ENCODE peak calls at places on chromosome 7, in seven cellular contexts. Y is tibial artery; H is CD8-positive, alpha-beta memory T cell; T is PC-3; V is dorsolateral prefrontal cortex; Q is neural progenitor cell; C is sigmoid colon. D is an unnamed sample.

GRCh38 chr7:148547946-148548345 is 42.6 kb upstream of the C7orf33 start:
- DNase-seq in Y (no peak), H (no peak), T (no peak), V (no peak), Q (no peak), C (no peak), D (no peak)

GRCh38 chr7:42691030-42691639 is 220.7 kb downstream of the C7orf25 start:
- DNase-seq in Y (no peak), H (no peak), T (peak; percentile 73), V (no peak), Q (peak; percentile 79), C (no peak), D (peak; percentile 6)

GRCh38 chr7:66238712-66239466 is 33.8 kb downstream of the TPST1 start:
- DNase-seq in Y (no peak), H (no peak), T (no peak), V (no peak), Q (no peak), C (no peak), D (no peak)

GRCh38 chr7:13117103-13117502 is 429.7 kb downstream of the ARL4A start:
- DNase-seq in Y (no peak), H (no peak), T (peak; percentile 57), V (no peak), Q (peak; percentile 16), C (no peak), D (peak; percentile 29)

GRCh38 chr7:73329861-73330581 is 2.1 kb downstream of the FKBP6 start:
- DNase-seq in Y (no peak), H (no peak), T (no peak), V (no peak), Q (no peak), C (no peak), D (no peak)

GRCh38 chr7:5455581-5456222 is 32.1 kb upstream of the TNRC18 start:
- DNase-seq in Y (no peak), H (no peak), T (no peak), V (no peak), Q (no peak), C (no peak), D (no peak)

GRCh38 chr7:22563621-22564241 is 63.7 kb upstream of the STEAP1B start:
- DNase-seq in Y (no peak), H (no peak), T (peak; percentile 9), V (no peak), Q (peak; percentile 36), C (no peak), D (no peak)

GRCh38 chr7:128053023-128053422 is 21.8 kb upstream of the LRRC4 start:
- DNase-seq in Y (no peak), H (no peak), T (peak; percentile 25), V (no peak), Q (no peak), C (no peak), D (no peak)

GRCh38 chr7:38171558-38172403 is 6.3 kb upstream of the STARD3NL start:
- DNase-seq in Y (no peak), H (no peak), T (no peak), V (no peak), Q (no peak), C (no peak), D (no peak)

GRCh38 chr7:150383710-150384397 is 4.7 kb downstream of the ZNF775 start:
- DNase-seq in Y (peak; percentile 54), H (no peak), T (no peak), V (peak; percentile 95), Q (peak; percentile 98), C (peak; percentile 83), D (no peak)

GRCh38 chr7:154927624-154928125 is 75.2 kb downstream of the PAXIP1 start:
- DNase-seq in Y (peak; percentile 81), H (peak; percentile 67), T (peak; percentile 83), V (no peak), Q (peak; percentile 86), C (peak; percentile 89), D (peak; percentile 91)

GRCh38 chr7:47379629-47380324 is 202.1 kb downstream of the TNS3 start:
- DNase-seq in Y (peak; percentile 75), H (no peak), T (peak; percentile 83), V (peak; percentile 75), Q (peak; percentile 47), C (peak; percentile 73), D (peak; percentile 31)

GRCh38 chr7:66419210-66419609 is 209.5 kb upstream of the KCTD7 start:
- DNase-seq in Y (no peak), H (no peak), T (no peak), V (no peak), Q (no peak), C (no peak), D (no peak)

GRCh38 chr7:83162402-83163256 is at the start of gene PCLO:
- DNase-seq in Y (no peak), H (no peak), T (peak; percentile 96), V (peak; percentile 88), Q (peak; percentile 97), C (peak; percentile 61), D (peak; percentile 92)

GRCh38 chr7:157496426-157497275 is 159.8 kb downstream of the DNAJB6 start:
- DNase-seq in Y (no peak), H (no peak), T (no peak), V (no peak), Q (no peak), C (peak; percentile 27), D (no peak)

GRCh38 chr7:150976529-150977381 is 1.4 kb downstream of the KCNH2 start:
- DNase-seq in Y (no peak), H (no peak), T (no peak), V (no peak), Q (peak; percentile 50), C (no peak), D (no peak)

GRCh38 chr7:158512869-158513268 is 74.8 kb downstream of the PTPRN2 start:
- DNase-seq in Y (no peak), H (no peak), T (no peak), V (no peak), Q (no peak), C (no peak), D (no peak)

DNA sequence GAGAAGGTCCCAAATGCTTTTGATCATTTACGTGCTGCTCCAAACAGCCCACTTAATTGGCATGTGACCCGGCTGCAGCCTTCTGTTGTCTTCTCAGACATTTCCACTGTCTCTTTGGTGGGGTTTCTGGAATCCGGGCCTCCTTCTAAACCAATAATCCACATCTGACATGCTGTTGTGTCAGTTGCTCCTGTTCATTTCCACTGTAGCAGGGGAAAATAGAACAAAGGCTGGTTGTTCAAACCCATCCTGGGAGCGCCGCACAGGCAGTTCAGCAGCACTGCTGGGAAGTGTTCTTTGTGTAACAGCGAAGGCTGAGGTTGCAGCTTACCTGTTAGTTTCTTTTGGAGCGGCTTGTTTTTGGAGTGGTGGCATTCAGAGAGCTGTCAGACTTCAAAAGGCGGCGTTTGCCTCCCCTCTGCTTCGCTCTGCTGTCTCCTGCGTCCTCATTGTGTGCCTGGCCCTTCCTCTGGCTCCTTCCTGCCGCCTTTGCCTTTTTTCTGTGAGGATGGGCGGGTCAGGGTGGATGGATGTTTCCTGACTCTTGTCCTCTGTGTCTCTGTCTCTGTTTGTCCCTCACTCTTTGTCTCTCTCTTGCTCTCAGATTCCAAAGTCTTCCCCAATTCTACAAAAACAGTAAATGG is 149.5 kb downstream of the SNX10 start:
- DNase-seq in Y (no peak), H (no peak), T (no peak), V (no peak), Q (peak; percentile 64), C (no peak), D (no peak)
- H3K27ac ChIP-seq in Y (no peak overlapping the region), H (no peak overlapping the region), T (no peak overlapping the region), V (no peak overlapping the region), Q (peak overlapping the region; percentile 42), C (no peak overlapping the region), D (no peak overlapping the region)

GRCh38 chr7:143013897-143014296 is 13.0 kb downstream of the OR9A2 start:
- DNase-seq in Y (no peak), H (no peak), T (peak; percentile 73), V (no peak), Q (no peak), C (no peak), D (no peak)
- H3K27ac ChIP-seq in Y (no peak overlapping the region), H (no peak overlapping the region), T (no peak overlapping the region), V (peak overlapping the region; percentile 78), Q (no peak overlapping the region), C (peak overlapping the region; percentile 51), D (peak overlapping the region; percentile 43)

GRCh38 chr7:141464551-141464950 is 86.7 kb upstream of the AGK start:
- DNase-seq in Y (no peak), H (no peak), T (no peak), V (no peak), Q (no peak), C (no peak), D (no peak)

GRCh38 chr7:141462958-141463357 is 88.3 kb upstream of the AGK start:
- DNase-seq in Y (no peak), H (no peak), T (no peak), V (no peak), Q (no peak), C (no peak), D (no peak)

GRCh38 chr7:141461924-141462323 is 89.3 kb upstream of the AGK start:
- DNase-seq in Y (no peak), H (no peak), T (no peak), V (no peak), Q (no peak), C (no peak), D (no peak)

GRCh38 chr7:141463986-141464385 is 87.2 kb upstream of the AGK start:
- DNase-seq in Y (no peak), H (no peak), T (peak; percentile 46), V (no peak), Q (no peak), C (no peak), D (no peak)

DNA sequence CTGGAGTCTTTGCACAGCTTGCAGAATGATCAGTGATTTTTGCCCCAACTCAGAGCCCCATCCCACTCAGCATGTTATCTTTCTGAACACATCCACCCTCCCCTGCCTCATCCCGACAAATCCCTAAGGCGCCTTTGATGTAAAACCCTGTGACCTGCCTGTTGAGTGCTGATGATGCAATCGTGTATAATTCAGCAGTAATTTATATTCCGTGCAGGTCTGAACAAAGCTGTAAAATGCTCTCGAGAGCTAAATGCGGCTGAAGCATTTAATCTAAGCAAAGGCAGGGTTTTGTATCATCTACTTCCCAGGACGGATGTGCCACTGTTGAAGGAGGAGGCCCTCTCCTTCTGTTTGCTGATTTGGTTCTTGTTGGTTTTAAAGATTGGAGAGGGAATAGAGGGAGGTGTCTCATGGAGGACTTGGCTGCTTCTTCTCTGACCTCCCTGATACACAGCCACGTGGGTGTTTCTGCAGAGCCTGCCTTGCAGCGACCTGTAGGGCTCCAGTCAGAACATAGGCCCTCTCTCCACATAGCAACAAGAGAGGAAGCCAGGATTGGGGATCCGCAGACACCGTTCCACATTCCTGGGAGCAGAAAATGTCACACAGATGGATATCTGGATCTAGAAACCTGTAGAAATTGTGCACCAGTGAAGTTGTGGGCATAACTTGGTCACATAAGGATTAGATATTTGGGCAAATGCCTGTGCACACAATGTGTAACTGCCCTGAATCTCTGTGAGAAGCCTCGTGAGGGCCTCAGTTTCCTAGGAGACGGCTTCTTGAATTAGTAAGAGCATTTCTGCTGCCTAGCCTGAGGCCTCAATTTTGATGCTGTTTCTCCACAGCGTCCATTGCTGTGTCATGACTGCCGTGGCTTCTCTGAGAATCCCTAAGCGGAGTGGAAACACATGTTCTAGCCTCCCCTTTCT is 90.2 kb upstream of the AGK start:
- DNase-seq in Y (no peak), H (no peak), T (no peak), V (no peak), Q (no peak), C (no peak), D (no peak)
- H3K27ac ChIP-seq in Y (no peak overlapping the region), H (no peak overlapping the region), T (no peak overlapping the region), V (peak overlapping the region; percentile 92), Q (no peak overlapping the region), C (no peak overlapping the region), D (no peak overlapping the region)

DNA sequence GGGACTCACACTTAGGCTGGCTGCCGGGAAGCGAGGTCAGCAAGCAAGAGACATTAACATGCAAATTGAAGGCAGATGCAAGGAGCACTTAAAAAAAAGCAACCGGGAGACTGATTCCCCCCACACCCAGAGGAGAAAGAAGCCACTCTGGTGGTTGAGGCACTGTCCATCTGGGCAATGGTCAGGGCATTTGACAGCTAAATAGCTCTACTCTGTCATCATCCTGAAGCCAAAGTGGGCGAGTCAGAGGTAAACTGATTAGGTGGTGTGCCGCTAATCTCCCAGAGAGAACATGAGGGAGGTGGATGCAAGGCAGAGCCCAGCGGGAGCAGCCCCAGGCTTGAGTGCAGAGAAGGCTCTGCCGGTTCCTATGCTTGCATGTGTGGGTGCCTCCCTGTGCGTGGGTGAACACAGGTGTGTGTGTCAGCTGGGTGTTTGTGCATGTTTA is 100.6 kb downstream of the PLXNA4 start:
- DNase-seq in Y (no peak), H (no peak), T (no peak), V (no peak), Q (peak; percentile 52), C (no peak), D (no peak)
- H3K27ac ChIP-seq in Y (no peak overlapping the region), H (no peak overlapping the region), T (no peak overlapping the region), V (no peak overlapping the region), Q (no peak overlapping the region), C (no peak overlapping the region), D (no peak overlapping the region)

D was measured in A549.